ENCODE peak calls at places on chromosomes 12 and 14, in six cellular contexts. One of them, this sample, is unnamed.

GRCh38 chr12:117412465-117413190 is 51.2 kb upstream of the NOS1 start:
- DNase-seq in uterus: no peak
- DNase-seq in adrenal gland: no peak
- DNase-seq in prostate gland: peak
- DNase-seq in gastrocnemius medialis: peak
- DNase-seq in upper lobe of left lung: no peak
- DNase-seq in this sample: no peak

GRCh38 chr14:95157195-95157986 is at the start of gene DICER1:
- DNase-seq in uterus: peak
- DNase-seq in adrenal gland: peak
- DNase-seq in prostate gland: peak
- DNase-seq in gastrocnemius medialis: peak
- DNase-seq in upper lobe of left lung: peak
- DNase-seq in this sample: peak

GRCh38 chr14:91879196-91879595 is 11.9 kb upstream of the TC2N start:
- DNase-seq in uterus: no peak
- DNase-seq in adrenal gland: no peak
- DNase-seq in prostate gland: no peak
- DNase-seq in gastrocnemius medialis: no peak
- DNase-seq in upper lobe of left lung: no peak
- DNase-seq in this sample: no peak

GRCh38 chr12:101838628-101839323 is 8.0 kb upstream of the GNPTAB start:
- DNase-seq in uterus: no peak
- DNase-seq in adrenal gland: no peak
- DNase-seq in prostate gland: no peak
- DNase-seq in gastrocnemius medialis: no peak
- DNase-seq in upper lobe of left lung: no peak
- DNase-seq in this sample: no peak

GRCh38 chr14:42523656-42524055 is 917.0 kb downstream of the LRFN5 start:
- DNase-seq in uterus: no peak
- DNase-seq in adrenal gland: no peak
- DNase-seq in prostate gland: no peak
- DNase-seq in gastrocnemius medialis: no peak
- DNase-seq in upper lobe of left lung: no peak
- DNase-seq in this sample: no peak

GRCh38 chr14:105859717-105860614 is 333.6 kb downstream of the TMEM121 start:
- DNase-seq in uterus: peak
- DNase-seq in adrenal gland: no peak
- DNase-seq in prostate gland: no peak
- DNase-seq in gastrocnemius medialis: peak
- DNase-seq in upper lobe of left lung: peak
- DNase-seq in this sample: no peak

GRCh38 chr14:58501214-58501816 is 73.8 kb downstream of the KIAA0586 start:
- DNase-seq in uterus: no peak
- DNase-seq in adrenal gland: no peak
- DNase-seq in prostate gland: no peak
- DNase-seq in gastrocnemius medialis: no peak
- DNase-seq in upper lobe of left lung: no peak
- DNase-seq in this sample: no peak

GRCh38 chr12:128474916-128475315 is 207.9 kb downstream of the TMEM132C start:
- DNase-seq in uterus: no peak
- DNase-seq in adrenal gland: no peak
- DNase-seq in prostate gland: no peak
- DNase-seq in gastrocnemius medialis: no peak
- DNase-seq in upper lobe of left lung: no peak
- DNase-seq in this sample: no peak

GRCh38 chr14:69138189-69138535 is 14.8 kb downstream of the DCAF5 start:
- DNase-seq in uterus: no peak
- DNase-seq in adrenal gland: no peak
- DNase-seq in prostate gland: no peak
- DNase-seq in gastrocnemius medialis: no peak
- DNase-seq in upper lobe of left lung: no peak
- DNase-seq in this sample: no peak

GRCh38 chr12:131222271-131223139 is 268.8 kb downstream of the ADGRD1 start:
- DNase-seq in uterus: no peak
- DNase-seq in adrenal gland: no peak
- DNase-seq in prostate gland: no peak
- DNase-seq in gastrocnemius medialis: no peak
- DNase-seq in upper lobe of left lung: no peak
- DNase-seq in this sample: no peak

GRCh38 chr12:34233618-34234017 is 211.3 kb downstream of the ALG10 start:
- DNase-seq in uterus: no peak
- DNase-seq in adrenal gland: no peak
- DNase-seq in prostate gland: no peak
- DNase-seq in gastrocnemius medialis: no peak
- DNase-seq in upper lobe of left lung: no peak
- DNase-seq in this sample: no peak

DNA sequence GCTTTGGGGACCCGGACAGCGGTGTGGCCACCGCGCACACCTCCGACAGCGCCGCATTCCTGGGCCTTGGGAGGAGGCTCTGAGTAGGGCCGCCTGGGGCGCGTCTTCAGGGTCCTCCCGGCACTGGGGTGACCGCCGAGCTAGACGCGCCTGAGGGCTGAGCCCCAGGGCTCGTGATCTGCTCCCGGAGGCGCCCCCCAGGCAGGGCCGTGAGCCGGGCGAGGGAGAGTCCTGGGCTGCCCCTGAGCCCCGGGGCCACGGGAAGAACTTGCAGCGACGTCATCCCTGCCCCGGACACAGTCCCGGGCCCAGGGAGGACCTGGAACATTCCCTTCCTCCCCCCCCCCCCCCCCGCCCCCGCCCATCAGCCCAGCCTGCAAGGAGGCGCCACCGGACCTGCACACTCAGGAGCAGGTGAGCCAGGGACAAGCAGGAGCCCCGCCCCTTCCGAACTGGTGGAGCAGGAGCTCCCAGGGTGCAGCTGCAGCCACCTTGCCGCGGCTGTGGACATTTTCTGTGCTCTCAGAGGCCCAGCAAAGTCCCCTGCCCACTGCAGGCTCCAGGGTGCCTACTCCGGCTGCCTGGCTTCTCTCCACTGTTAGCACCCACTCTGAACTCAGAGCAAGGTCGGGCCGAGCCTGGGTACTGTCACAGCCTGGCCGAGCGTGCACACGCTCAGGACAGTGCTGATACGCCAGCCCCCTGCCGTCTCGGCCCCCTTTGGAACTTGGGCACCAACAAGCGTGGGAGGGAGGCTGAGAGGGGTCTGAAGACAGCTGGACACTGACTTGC is 50.7 kb downstream of the A2M start:
- DNase-seq in uterus: peak
- DNase-seq in adrenal gland: peak
- DNase-seq in prostate gland: peak
- DNase-seq in gastrocnemius medialis: peak
- DNase-seq in upper lobe of left lung: peak
- DNase-seq in this sample: no peak
- TF ChIP-seq POLR2A in uterus: peak
- TF ChIP-seq POLR2A in adrenal gland: peak
- TF ChIP-seq POLR2A in prostate gland: peak
- TF ChIP-seq POLR2A in gastrocnemius medialis: peak
- TF ChIP-seq POLR2A in upper lobe of left lung: no peak
- TF ChIP-seq POLR2A in this sample: no peak

GRCh38 chr12:111685811-111686573 is at the start of the genes ACAD10 and BRAP:
- DNase-seq in uterus: peak
- DNase-seq in adrenal gland: peak
- DNase-seq in prostate gland: peak
- DNase-seq in gastrocnemius medialis: peak
- DNase-seq in upper lobe of left lung: peak
- DNase-seq in this sample: peak
- TF ChIP-seq CTCF in uterus: no peak
- TF ChIP-seq CTCF in adrenal gland: no peak
- TF ChIP-seq CTCF in prostate gland: no peak
- TF ChIP-seq CTCF in gastrocnemius medialis: no peak
- TF ChIP-seq CTCF in upper lobe of left lung: no peak
- TF ChIP-seq CTCF in this sample: no peak

GRCh38 chr12:14840616-14841015 is 2.7 kb downstream of the ART4 start:
- DNase-seq in uterus: no peak
- DNase-seq in adrenal gland: no peak
- DNase-seq in prostate gland: no peak
- DNase-seq in gastrocnemius medialis: no peak
- DNase-seq in upper lobe of left lung: no peak
- DNase-seq in this sample: no peak

GRCh38 chr12:14836336-14837210 is 6.8 kb downstream of the ART4 start:
- DNase-seq in uterus: no peak
- DNase-seq in adrenal gland: peak
- DNase-seq in prostate gland: no peak
- DNase-seq in gastrocnemius medialis: no peak
- DNase-seq in upper lobe of left lung: no peak
- DNase-seq in this sample: no peak

GRCh38 chr12:14841761-14842160 is 1.6 kb downstream of the ART4 start:
- DNase-seq in uterus: peak
- DNase-seq in adrenal gland: peak
- DNase-seq in prostate gland: peak
- DNase-seq in gastrocnemius medialis: peak
- DNase-seq in upper lobe of left lung: peak
- DNase-seq in this sample: peak

GRCh38 chr12:14842315-14842714 is 1.0 kb downstream of the ART4 start:
- DNase-seq in uterus: no peak
- DNase-seq in adrenal gland: no peak
- DNase-seq in prostate gland: no peak
- DNase-seq in gastrocnemius medialis: no peak
- DNase-seq in upper lobe of left lung: no peak
- DNase-seq in this sample: no peak

GRCh38 chr12:14839262-14839661 is 4.1 kb downstream of the ART4 start:
- DNase-seq in uterus: no peak
- DNase-seq in adrenal gland: no peak
- DNase-seq in prostate gland: no peak
- DNase-seq in gastrocnemius medialis: no peak
- DNase-seq in upper lobe of left lung: no peak
- DNase-seq in this sample: no peak
- H3K4me3 ChIP-seq in uterus: no peak
- H3K4me3 ChIP-seq in adrenal gland: no peak
- H3K4me3 ChIP-seq in prostate gland: no peak
- H3K4me3 ChIP-seq in gastrocnemius medialis: no peak
- H3K4me3 ChIP-seq in upper lobe of left lung: no peak
- H3K4me3 ChIP-seq in this sample: no peak

GRCh38 chr14:20986811-20987210 is 3.0 kb upstream of the METTL17 start:
- DNase-seq in uterus: peak
- DNase-seq in adrenal gland: peak
- DNase-seq in prostate gland: no peak
- DNase-seq in gastrocnemius medialis: no peak
- DNase-seq in upper lobe of left lung: no peak
- DNase-seq in this sample: peak

GRCh38 chr14:20989464-20989786 is 355 bp upstream of the METTL17 start:
- DNase-seq in uterus: no peak
- DNase-seq in adrenal gland: no peak
- DNase-seq in prostate gland: no peak
- DNase-seq in gastrocnemius medialis: no peak
- DNase-seq in upper lobe of left lung: no peak
- DNase-seq in this sample: no peak

GRCh38 chr14:20988717-20989116 is 1.1 kb upstream of the METTL17 start:
- DNase-seq in uterus: no peak
- DNase-seq in adrenal gland: no peak
- DNase-seq in prostate gland: no peak
- DNase-seq in gastrocnemius medialis: no peak
- DNase-seq in upper lobe of left lung: peak
- DNase-seq in this sample: no peak

DNA sequence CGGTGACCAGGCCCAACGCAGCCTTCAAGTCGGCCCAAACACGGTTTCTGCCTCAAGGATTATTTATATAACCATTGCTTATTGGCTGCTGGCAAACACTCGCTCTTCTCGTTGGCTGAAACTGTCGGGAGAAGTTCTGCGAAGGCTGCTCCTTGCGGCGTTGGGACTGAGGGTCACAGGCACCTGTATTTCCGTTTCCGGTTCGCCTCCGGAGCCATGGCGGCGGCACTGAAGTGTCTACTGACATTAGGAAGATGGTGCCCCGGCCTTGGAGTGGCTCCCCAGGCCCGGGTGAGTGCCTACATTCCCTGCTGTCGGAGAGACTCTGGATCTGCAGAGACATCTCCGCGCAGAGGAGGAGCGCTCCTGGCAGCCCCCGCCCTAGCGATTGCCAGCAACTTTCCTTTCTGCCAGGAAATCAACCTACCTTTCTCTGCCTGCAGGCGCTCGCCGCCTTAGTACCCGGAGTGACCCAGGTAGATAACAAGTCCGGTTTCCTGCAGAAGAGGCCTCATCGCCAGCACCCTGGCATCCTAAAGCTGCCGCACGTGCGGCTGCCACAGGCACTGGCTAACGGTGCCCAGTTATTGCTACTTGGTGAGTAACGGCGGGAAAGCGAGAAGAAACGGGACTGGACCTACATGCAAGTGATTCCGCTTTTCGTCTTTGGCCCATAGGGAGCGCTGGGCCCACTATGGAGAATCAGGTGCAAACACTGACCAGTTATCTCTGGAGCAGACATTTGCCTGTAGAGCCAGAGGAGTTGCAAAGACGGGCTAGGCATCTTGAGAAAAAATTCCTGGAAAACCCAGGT is at the start of gene METTL17:
- DNase-seq in uterus: peak
- DNase-seq in adrenal gland: peak
- DNase-seq in prostate gland: peak
- DNase-seq in gastrocnemius medialis: peak
- DNase-seq in upper lobe of left lung: peak
- DNase-seq in this sample: peak
- TF ChIP-seq POLR2A in uterus: peak
- TF ChIP-seq POLR2A in adrenal gland: peak
- TF ChIP-seq POLR2A in prostate gland: peak
- TF ChIP-seq POLR2A in gastrocnemius medialis: peak
- TF ChIP-seq POLR2A in upper lobe of left lung: no peak
- TF ChIP-seq POLR2A in this sample: no peak

GRCh38 chr12:21989819-21990412 is 48.7 kb upstream of the ABCC9 start:
- DNase-seq in uterus: no peak
- DNase-seq in adrenal gland: no peak
- DNase-seq in prostate gland: no peak
- DNase-seq in gastrocnemius medialis: no peak
- DNase-seq in upper lobe of left lung: no peak
- DNase-seq in this sample: no peak
- TF ChIP-seq CTCF in uterus: peak
- TF ChIP-seq CTCF in adrenal gland: peak
- TF ChIP-seq CTCF in prostate gland: peak
- TF ChIP-seq CTCF in gastrocnemius medialis: peak
- TF ChIP-seq CTCF in upper lobe of left lung: peak
- TF ChIP-seq CTCF in this sample: no peak

This sample was measured in lower leg skin.